ENCODE peak calls at places on chromosomes 7 and 10, in eight cellular contexts. T is endothelial cell; F is CD4-positive, alpha-beta T cell; Z is B cell; R is fibroblast of the conjunctiva; S is neural progenitor cell; E is heart right ventricle; M is RKO. G is an unnamed sample.

GRCh38 chr7:48285365-48285764 is 114.1 kb downstream of the ABCA13 start:
- DNase-seq in T (no peak), F (no peak), Z (no peak), R (no peak), S (no peak), E (no peak), M (peak; percentile 54), G (no peak)

GRCh38 chr7:107530749-107531148 is 33.0 kb downstream of the COG5 start:
- DNase-seq in T (no peak), F (no peak), Z (no peak), R (no peak), S (no peak), E (no peak), M (no peak), G (no peak)

GRCh38 chr7:92359801-92360200 is 87.5 kb upstream of the GATAD1 start:
- DNase-seq in T (no peak), F (no peak), Z (no peak), R (no peak), S (no peak), E (no peak), M (no peak), G (no peak)

GRCh38 chr7:4689668-4690067 is 7.6 kb downstream of the FOXK1 start:
- DNase-seq in T (no peak), F (no peak), Z (no peak), R (no peak), S (no peak), E (no peak), M (no peak), G (no peak)

GRCh38 chr10:69883680-69884375 is 82.1 kb downstream of the COL13A1 start:
- DNase-seq in T (no peak), F (no peak), Z (no peak), R (no peak), S (no peak), E (no peak), M (no peak), G (no peak)

GRCh38 chr7:133858311-133858710 is 268.8 kb upstream of the LRGUK start:
- DNase-seq in T (no peak), F (no peak), Z (no peak), R (no peak), S (no peak), E (no peak), M (no peak), G (no peak)

GRCh38 chr7:27154901-27155815 is 1.3 kb downstream of the HOXA7 start:
- DNase-seq in T (no peak), F (no peak), Z (no peak), R (no peak), S (no peak), E (no peak), M (peak; percentile 73), G (no peak)

GRCh38 chr10:59678884-59679301 is 30.8 kb downstream of the SLC16A9 start:
- DNase-seq in T (no peak), F (no peak), Z (no peak), R (no peak), S (no peak), E (no peak), M (peak; percentile 11), G (no peak)

GRCh38 chr7:41599760-41600159 is 103.1 kb downstream of the INHBA start:
- DNase-seq in T (peak; percentile 22), F (no peak), Z (no peak), R (no peak), S (peak; percentile 56), E (no peak), M (no peak), G (no peak)

GRCh38 chr7:114922151-114922651 is 307 bp downstream of the MDFIC start:
- DNase-seq in T (peak; percentile 57), F (peak; percentile 64), Z (peak; percentile 54), R (no peak), S (peak; percentile 78), E (peak; percentile 32), M (no peak), G (peak; percentile 79)

GRCh38 chr10:78502208-78502943 is 468.7 kb downstream of the RPS24 start:
- DNase-seq in T (no peak), F (no peak), Z (no peak), R (no peak), S (no peak), E (no peak), M (peak; percentile 2), G (no peak)

GRCh38 chr10:67612577-67613537 is 83.1 kb downstream of the CTNNA3 start:
- DNase-seq in T (no peak), F (peak; percentile 45), Z (no peak), R (no peak), S (no peak), E (no peak), M (no peak), G (no peak)

GRCh38 chr7:68680235-68680872 is 917.9 kb upstream of the AUTS2 start:
- DNase-seq in T (no peak), F (no peak), Z (no peak), R (no peak), S (no peak), E (no peak), M (no peak), G (no peak)

GRCh38 chr7:134458806-134459698 is at the start of gene AKR1B1:
- DNase-seq in T (peak; percentile 92), F (peak; percentile 86), Z (peak; percentile 92), R (peak; percentile 88), S (peak; percentile 95), E (peak; percentile 92), M (no peak), G (peak; percentile 98)

GRCh38 chr7:45869426-45869825 is 3.5 kb downstream of the CCDC201 start:
- DNase-seq in T (no peak), F (no peak), Z (no peak), R (no peak), S (no peak), E (no peak), M (no peak), G (no peak)

GRCh38 chr7:95607477-95608010 is 11.2 kb upstream of the PDK4 start:
- DNase-seq in T (no peak), F (no peak), Z (no peak), R (no peak), S (no peak), E (no peak), M (no peak), G (no peak)

GRCh38 chr10:20945546-20946332 is 48.6 kb upstream of the NEBL start:
- DNase-seq in T (no peak), F (no peak), Z (no peak), R (no peak), S (no peak), E (no peak), M (no peak), G (no peak)

GRCh38 chr10:47378606-47379444 is 5.3 kb downstream of the ZNF488 start:
- DNase-seq in T (peak; percentile 1), F (no peak), Z (peak; percentile 15), R (no peak), S (no peak), E (no peak), M (no peak), G (no peak)

GRCh38 chr10:122531935-122532334 is 28.6 kb upstream of the DMBT1 start:
- DNase-seq in T (no peak), F (no peak), Z (no peak), R (no peak), S (no peak), E (no peak), M (no peak), G (no peak)